ENCODE peak calls at places on chromosomes 12 and 14, in ten cellular contexts. V is neural progenitor cell; A is mesenchymal stem cell; C is H9; Z is OCI-LY7; S is IMR-90; U is endothelial cell of umbilical vein; K is naive thymus-derived CD4-positive, alpha-beta T cell; G is fibroblast of lung; E is left ventricle myocardium inferior. Q is an unnamed sample.

GRCh38 chr14:92248638-92249037 is 74.3 kb upstream of the SLC24A4 start:
- DNase-seq in V (no peak), A (no peak), C (no peak), Z (no peak), S (no peak), U (no peak), K (no peak), G (no peak), E (no peak), Q (no peak)

GRCh38 chr12:53975019-53975815 is 463 bp upstream of the HOTAIR start:
- DNase-seq in V (peak; percentile 74), A (no peak), C (peak; percentile 69), Z (peak; percentile 74), S (no peak), U (no peak), K (no peak), G (no peak), E (no peak), Q (no peak)

GRCh38 chr12:95613021-95613420 is 61.7 kb upstream of the USP44 start:
- DNase-seq in V (no peak), A (no peak), C (no peak), Z (no peak), S (peak; percentile 58), U (no peak), K (no peak), G (no peak), E (no peak), Q (no peak)

GRCh38 chr14:22071001-22071400 is 397.4 kb upstream of the OR4E1 start:
- DNase-seq in V (no peak), A (no peak), C (no peak), Z (peak; percentile 71), S (no peak), U (no peak), K (peak; percentile 64), G (no peak), E (no peak), Q (no peak)

GRCh38 chr14:54083549-54084239 is 127.1 kb upstream of the BMP4 start:
- DNase-seq in V (no peak), A (no peak), C (no peak), Z (no peak), S (no peak), U (no peak), K (no peak), G (no peak), E (no peak), Q (no peak)

GRCh38 chr14:68140111-68140741 is 320.6 kb downstream of the RAD51B start:
- DNase-seq in V (peak; percentile 47), A (peak; percentile 98), C (no peak), Z (no peak), S (peak; percentile 99), U (peak; percentile 86), K (no peak), G (peak; percentile 96), E (no peak), Q (peak; percentile 97)

GRCh38 chr12:92070054-92070863 is 75.4 kb downstream of the BTG1 start:
- DNase-seq in V (no peak), A (no peak), C (no peak), Z (no peak), S (no peak), U (no peak), K (no peak), G (no peak), E (no peak), Q (no peak)

GRCh38 chr14:68780358-68781160 is 12.3 kb downstream of the ZFP36L1 start:
- DNase-seq in V (peak; percentile 51), A (peak; percentile 78), C (no peak), Z (peak; percentile 70), S (peak; percentile 62), U (peak; percentile 57), K (peak; percentile 30), G (peak; percentile 61), E (peak; percentile 73), Q (no peak)

GRCh38 chr14:75968461-75968860 is 13.3 kb downstream of the TGFB3 start:
- DNase-seq in V (no peak), A (peak; percentile 13), C (no peak), Z (no peak), S (no peak), U (no peak), K (no peak), G (no peak), E (no peak), Q (no peak)

GRCh38 chr12:106045251-106045674 is 93.5 kb downstream of the NUAK1 start:
- DNase-seq in V (no peak), A (peak; percentile 34), C (no peak), Z (no peak), S (no peak), U (no peak), K (no peak), G (no peak), E (no peak), Q (no peak)

GRCh38 chr12:122021822-122022392 is at the start of gene BCL7A:
- DNase-seq in V (peak; percentile 88), A (peak; percentile 88), C (peak; percentile 73), Z (peak; percentile 83), S (peak; percentile 74), U (peak; percentile 72), K (peak; percentile 65), G (peak; percentile 82), E (peak; percentile 70), Q (peak; percentile 41)

GRCh38 chr12:67437011-67437410 is 167.9 kb downstream of the CAND1 start:
- DNase-seq in V (no peak), A (peak; percentile 57), C (no peak), Z (no peak), S (no peak), U (no peak), K (no peak), G (no peak), E (no peak), Q (no peak)

GRCh38 chr12:67433393-67434175 is 164.4 kb downstream of the CAND1 start:
- DNase-seq in V (no peak), A (peak; percentile 69), C (no peak), Z (peak; percentile 26), S (peak; percentile 74), U (no peak), K (no peak), G (no peak), E (no peak), Q (no peak)

GRCh38 chr12:67439611-67440010 is 170.5 kb downstream of the CAND1 start:
- DNase-seq in V (no peak), A (no peak), C (no peak), Z (no peak), S (no peak), U (no peak), K (no peak), G (no peak), E (no peak), Q (no peak)

GRCh38 chr12:67434653-67435375 is 165.7 kb downstream of the CAND1 start:
- DNase-seq in V (no peak), A (peak; percentile 98), C (no peak), Z (no peak), S (peak; percentile 99), U (no peak), K (no peak), G (peak; percentile 96), E (no peak), Q (peak; percentile 58)

GRCh38 chr12:67436230-67436629 is 167.1 kb downstream of the CAND1 start:
- DNase-seq in V (no peak), A (peak; percentile 28), C (no peak), Z (no peak), S (peak; percentile 24), U (no peak), K (no peak), G (no peak), E (no peak), Q (no peak)
- H3K27ac ChIP-seq in V (no peak overlapping the region), A (no peak overlapping the region), C (no peak overlapping the region), Z (no peak overlapping the region), S (no peak overlapping the region), U (no peak overlapping the region), K (no peak overlapping the region), G (no peak overlapping the region), E (no peak overlapping the region), Q (no peak overlapping the region)

DNA sequence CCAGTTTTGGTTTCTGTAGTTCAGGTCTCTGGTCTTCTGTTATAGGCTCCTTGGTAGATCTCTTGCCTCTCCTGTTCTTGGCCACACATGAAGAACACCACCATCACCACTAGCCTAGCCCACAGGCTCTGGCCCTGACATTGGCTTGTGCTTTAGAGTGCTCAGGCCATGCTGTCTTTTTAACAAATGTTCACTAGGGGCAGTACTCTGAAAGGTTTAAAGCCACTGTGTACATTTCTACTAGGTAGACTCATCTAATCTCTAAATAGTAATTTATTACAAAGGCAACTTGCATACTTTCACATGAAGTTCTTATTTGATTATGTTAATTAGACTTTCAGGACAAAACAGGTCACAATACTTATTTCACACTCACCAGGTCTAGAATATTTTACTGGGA is 38.3 kb downstream of the PDE6H start:
- DNase-seq in V (no peak), A (no peak), C (no peak), Z (peak; percentile 23), S (no peak), U (no peak), K (no peak), G (no peak), E (no peak), Q (no peak)
- H3K27ac ChIP-seq in V (no peak overlapping the region), A (no peak overlapping the region), C (no peak overlapping the region), Z (no peak overlapping the region), S (no peak overlapping the region), U (no peak overlapping the region), K (no peak overlapping the region), G (no peak overlapping the region), E (no peak overlapping the region), Q (no peak overlapping the region)

DNA sequence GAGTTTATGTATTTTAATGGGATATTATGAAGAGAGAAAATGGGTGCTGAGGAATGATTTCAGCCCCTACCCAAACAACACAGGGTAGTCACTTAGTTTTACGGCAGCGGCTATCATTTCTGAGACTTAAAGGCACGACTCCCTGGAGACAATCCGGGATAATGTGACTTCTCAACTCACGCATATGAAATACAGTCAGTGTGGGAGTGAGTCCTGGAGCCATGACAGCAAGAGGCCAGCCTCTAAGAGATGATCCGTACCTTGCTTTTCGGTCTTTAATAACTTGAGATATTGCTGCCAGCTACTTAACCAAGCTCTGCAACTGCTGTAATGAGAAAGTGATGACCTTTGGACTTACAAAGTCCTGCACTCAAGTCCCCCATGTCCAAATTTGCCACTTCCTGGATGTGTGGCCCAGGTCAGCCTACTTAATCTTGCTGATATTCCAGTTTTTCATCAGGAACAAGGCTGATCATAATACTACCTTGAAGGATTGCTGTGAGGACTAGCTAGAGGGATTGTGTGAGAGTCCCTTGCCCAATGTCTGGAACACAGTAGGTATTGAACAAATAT is 33.8 kb upstream of the DUSP6 start:
- DNase-seq in V (no peak), A (no peak), C (no peak), Z (no peak), S (no peak), U (no peak), K (no peak), G (no peak), E (no peak), Q (no peak)
- H3K27ac ChIP-seq in V (peak overlapping the region; percentile 16), A (no peak overlapping the region), C (no peak overlapping the region), Z (no peak overlapping the region), S (no peak overlapping the region), U (no peak overlapping the region), K (no peak overlapping the region), G (no peak overlapping the region), E (no peak overlapping the region), Q (no peak overlapping the region)

DNA sequence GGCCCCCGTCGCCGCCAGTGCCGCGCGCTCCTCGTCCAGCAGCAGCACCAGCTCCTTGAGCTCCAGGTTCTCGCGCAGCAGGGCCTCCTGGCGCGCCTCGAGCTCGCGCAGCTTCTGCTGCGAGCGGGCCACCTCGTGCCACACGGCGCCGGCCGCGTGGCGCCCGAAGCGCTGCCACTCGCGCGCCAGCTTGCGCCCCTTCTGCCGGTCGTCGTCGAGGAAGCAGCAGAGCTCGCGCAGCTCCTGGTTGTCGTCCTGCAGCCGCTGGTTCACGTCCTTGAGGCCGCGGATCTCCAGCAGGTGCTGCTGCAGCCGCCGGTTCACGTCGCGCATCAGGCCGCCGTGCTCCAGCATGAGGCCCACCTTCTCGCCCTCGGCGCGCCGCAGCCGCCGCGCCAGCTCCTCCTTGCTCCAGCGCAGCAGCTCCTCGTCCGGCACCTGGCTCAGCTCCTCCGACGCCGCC is 505 bp downstream of the CCDC85C start:
- DNase-seq in V (peak; percentile 77), A (peak; percentile 42), C (peak; percentile 56), Z (peak; percentile 61), S (peak; percentile 49), U (peak; percentile 57), K (peak; percentile 65), G (no peak), E (no peak), Q (no peak)
- H3K27ac ChIP-seq in V (no peak overlapping the region), A (no peak overlapping the region), C (no peak overlapping the region), Z (no peak overlapping the region), S (peak overlapping the region; percentile 4), U (no peak overlapping the region), K (no peak overlapping the region), G (no peak overlapping the region), E (peak overlapping the region; percentile 93), Q (peak overlapping the region; percentile 81)

Q was measured in epithelial cell of prostate.